ENCODE peak calls at places on chromosomes 16 and 17, in five cellular contexts. Q is prostate gland, I is H1, N is neural crest cell, U is cardiac fibroblast. H is an unnamed sample.

GRCh38 chr16:86772231-86772510 is 193.8 kb downstream of the FOXL1 start:
- DNase-seq in Q (no peak), I (no peak), N (no peak), U (no peak), H (no peak)

GRCh38 chr16:70433456-70434103 is 5.3 kb downstream of the ST3GAL2 start:
- DNase-seq in Q (no peak), I (no peak), N (no peak), U (peak; percentile 90), H (peak; percentile 67)

GRCh38 chr17:72901098-72901497 is 191.4 kb downstream of the SLC39A11 start:
- DNase-seq in Q (no peak), I (no peak), N (no peak), U (no peak), H (no peak)

GRCh38 chr17:42392664-42393415 is 4.6 kb upstream of the STAT3 start:
- DNase-seq in Q (no peak), I (no peak), N (no peak), U (no peak), H (no peak)

GRCh38 chr16:13397126-13397525 is 495.7 kb downstream of the SHISA9 start:
- DNase-seq in Q (no peak), I (no peak), N (no peak), U (no peak), H (no peak)

GRCh38 chr17:74827800-74828199 is 31.9 kb downstream of the GRIN2C start:
- DNase-seq in Q (no peak), I (no peak), N (no peak), U (no peak), H (no peak)

GRCh38 chr16:440627-441026 is 15.2 kb downstream of the RAB11FIP3 start:
- DNase-seq in Q (no peak), I (no peak), N (no peak), U (no peak), H (no peak)

GRCh38 chr16:4415538-4416199 is 727 bp downstream of the CORO7 start:
- DNase-seq in Q (peak; percentile 19), I (peak; percentile 67), N (no peak), U (no peak), H (no peak)

GRCh38 chr17:65156835-65157565 is 19.8 kb downstream of the RGS9 start:
- DNase-seq in Q (no peak), I (no peak), N (no peak), U (no peak), H (no peak)

GRCh38 chr16:2276501-2277195 is 8.7 kb upstream of the RNPS1 start:
- DNase-seq in Q (no peak), I (no peak), N (no peak), U (no peak), H (no peak)

GRCh38 chr16:2278956-2279800 is 11.3 kb upstream of the RNPS1 start:
- DNase-seq in Q (no peak), I (no peak), N (no peak), U (no peak), H (no peak)

GRCh38 chr16:2280461-2280860 is 12.5 kb upstream of the RNPS1 start:
- DNase-seq in Q (no peak), I (no peak), N (no peak), U (no peak), H (no peak)

GRCh38 chr16:2277466-2278271 is 9.7 kb upstream of the RNPS1 start:
- DNase-seq in Q (no peak), I (no peak), N (no peak), U (no peak), H (no peak)

GRCh38 chr16:2278272-2278608 is 10.3 kb upstream of the RNPS1 start:
- DNase-seq in Q (no peak), I (no peak), N (no peak), U (no peak), H (no peak)
- TF ChIP-seq CTCF in Q (no peak), I (peak; percentile 54), N (no peak), U (no peak), H (peak; percentile 19)

GRCh38 chr17:31688704-31689103 is 170.3 kb downstream of the COPRS start:
- DNase-seq in Q (no peak), I (no peak), N (no peak), U (no peak), H (no peak)
- TF ChIP-seq CTCF in Q (no peak), I (no peak), N (no peak), U (no peak), H (no peak)

GRCh38 chr17:22695228-22695619 is 1002.9 kb downstream of the KCNJ18 start:
- DNase-seq in Q (no peak), I (no peak), N (no peak), U (no peak), H (no peak)
- TF ChIP-seq CTCF in Q (no peak), I (no peak), N (no peak), U (no peak), H (no peak)

DNA sequence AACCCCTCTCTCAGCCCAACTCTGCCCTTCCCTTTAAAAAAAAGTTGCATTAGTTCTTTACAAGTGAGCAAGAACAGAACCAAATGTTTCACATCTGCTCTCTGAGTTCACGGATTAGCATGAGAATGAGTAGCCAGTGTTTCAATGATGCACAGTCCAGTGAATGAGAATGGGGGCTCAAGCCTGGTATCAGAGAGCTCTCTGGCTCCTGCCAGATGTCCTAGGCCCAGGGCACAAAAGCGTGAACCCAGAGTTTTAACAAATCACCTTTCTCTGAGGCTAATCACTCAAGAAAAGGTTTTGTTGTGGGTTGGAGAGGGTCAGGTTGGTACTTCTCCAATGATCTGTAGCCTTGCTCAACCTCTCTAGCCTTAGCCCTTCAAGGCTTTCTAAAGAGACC is 41.5 kb upstream of the HS3ST3A1 start:
- DNase-seq in Q (no peak), I (no peak), N (peak; percentile 18), U (no peak), H (no peak)
- TF ChIP-seq CTCF in Q (no peak), I (no peak), N (no peak), U (no peak), H (no peak)

GRCh38 chr16:2053897-2054296 is 6.1 kb downstream of the TSC2 start:
- DNase-seq in Q (no peak), I (no peak), N (no peak), U (no peak), H (no peak)

GRCh38 chr16:2056681-2057407 is 9.1 kb downstream of the TSC2 start:
- DNase-seq in Q (no peak), I (no peak), N (no peak), U (no peak), H (no peak)

GRCh38 chr16:2057438-2057837 is 9.7 kb downstream of the TSC2 start:
- DNase-seq in Q (no peak), I (no peak), N (no peak), U (no peak), H (no peak)

GRCh38 chr16:2054543-2055245 is 6.9 kb downstream of the TSC2 start:
- DNase-seq in Q (no peak), I (no peak), N (no peak), U (no peak), H (no peak)

GRCh38 chr16:2056077-2056476 is 8.3 kb downstream of the TSC2 start:
- DNase-seq in Q (no peak), I (no peak), N (no peak), U (peak; percentile 18), H (no peak)
- TF ChIP-seq CTCF in Q (no peak), I (no peak), N (no peak), U (peak; percentile 37), H (peak; percentile 43)

GRCh38 chr17:59858167-59858790 is 34.5 kb downstream of the TUBD1 start:
- DNase-seq in Q (no peak), I (no peak), N (no peak), U (peak; percentile 28), H (peak; percentile 20)

GRCh38 chr17:59851431-59852375 is 41.0 kb downstream of the TUBD1 start:
- DNase-seq in Q (peak; percentile 65), I (no peak), N (no peak), U (peak; percentile 84), H (no peak)

GRCh38 chr17:59856859-59857794 is 35.6 kb downstream of the TUBD1 start:
- DNase-seq in Q (no peak), I (no peak), N (no peak), U (peak; percentile 18), H (no peak)

GRCh38 chr17:59848778-59849177 is 44.0 kb downstream of the TUBD1 start:
- DNase-seq in Q (no peak), I (no peak), N (no peak), U (peak; percentile 85), H (no peak)

DNA sequence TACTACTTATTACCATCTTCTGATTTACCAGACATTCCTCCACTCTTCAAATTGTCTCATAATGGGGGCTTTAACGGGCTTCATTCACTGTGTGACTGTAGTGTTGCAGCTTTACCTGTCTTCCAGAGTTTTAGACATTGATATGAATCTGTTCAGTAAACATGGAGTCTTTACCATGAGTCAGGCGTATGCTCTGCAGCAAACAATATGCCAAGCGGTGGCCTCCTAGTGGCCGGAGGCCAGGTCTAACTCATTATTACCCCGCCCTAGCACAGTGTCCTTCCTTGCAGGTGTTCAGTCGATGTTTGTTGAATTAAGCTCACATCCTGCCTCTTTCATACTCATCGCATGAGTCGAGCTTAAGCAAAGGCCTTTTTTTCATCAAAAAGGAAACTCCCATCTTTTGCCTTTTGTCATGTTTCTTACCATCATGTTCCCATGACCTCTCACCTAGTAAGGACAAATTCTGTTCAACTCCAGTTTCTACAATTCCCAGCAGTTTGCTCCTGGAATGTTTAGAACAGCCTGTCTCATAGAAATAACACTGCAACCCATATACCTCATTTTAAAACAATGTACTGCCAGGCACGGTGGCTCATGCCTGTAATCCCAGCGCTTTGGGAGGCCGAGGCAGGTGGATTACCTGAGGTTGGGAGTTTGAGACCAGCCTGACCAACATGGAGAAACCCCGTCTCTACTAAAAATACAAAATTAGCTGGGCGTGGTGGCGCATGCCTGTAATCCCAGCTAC is 39.4 kb downstream of the TUBD1 start:
- DNase-seq in Q (peak; percentile 77), I (no peak), N (peak; percentile 11), U (peak; percentile 84), H (peak; percentile 56)
- TF ChIP-seq CTCF in Q (peak; percentile 13), I (peak; percentile 75), N (peak; percentile 61), U (peak; percentile 67), H (peak; percentile 41)

DNA sequence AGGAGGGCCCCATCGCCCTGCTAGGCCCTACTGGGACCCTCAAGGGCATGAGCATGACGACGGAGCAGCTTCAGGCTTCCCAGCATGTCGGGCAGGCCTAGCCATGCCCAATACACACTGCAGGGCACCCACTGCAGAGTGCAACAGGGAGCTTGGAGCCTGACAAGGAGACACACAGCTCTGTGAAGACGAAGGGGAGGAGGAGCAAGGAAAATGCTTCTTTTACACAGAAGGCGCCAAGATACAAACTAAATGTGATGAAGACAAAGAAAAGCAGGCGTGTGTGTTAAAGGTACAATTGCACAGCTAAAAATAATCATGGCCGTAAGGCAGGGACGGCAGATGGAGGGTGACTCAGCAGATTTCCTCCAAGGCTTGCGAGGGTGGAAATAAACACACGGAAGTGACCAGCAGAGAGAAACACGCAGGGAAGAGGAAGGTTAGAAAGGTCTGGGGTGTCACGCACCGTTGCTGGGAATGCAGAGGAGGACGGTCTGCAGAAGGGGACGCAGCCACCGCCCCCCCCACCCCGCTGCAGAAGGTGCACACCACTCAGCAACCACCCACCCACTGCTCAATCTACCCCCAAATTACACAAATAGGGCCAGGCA is 108.5 kb downstream of the ZNF778 start:
- DNase-seq in Q (no peak), I (no peak), N (no peak), U (peak; percentile 84), H (no peak)
- TF ChIP-seq CTCF in Q (no peak), I (no peak), N (no peak), U (no peak), H (no peak)

GRCh38 chr17:35142467-35142796 is 329 bp upstream of the NLE1 start:
- DNase-seq in Q (no peak), I (no peak), N (no peak), U (no peak), H (no peak)
- TF ChIP-seq CTCF in Q (no peak), I (no peak), N (no peak), U (no peak), H (no peak)